ENCODE peak calls at places on chromosomes 16 and 17, in six cellular contexts. H, S, P, K, T and G are unnamed samples.

GRCh38 chr16:74226361-74226979 is 70.1 kb upstream of the PSMD7 start:
- DNase-seq in H (no peak), S (no peak), P (no peak), K (peak; percentile 49), T (no peak), G (no peak)

GRCh38 chr17:45371414-45372324 is 54.8 kb upstream of the MAP3K14 start:
- DNase-seq in H (no peak), S (peak; percentile 96), P (peak; percentile 80), K (peak; percentile 99), T (peak; percentile 71), G (peak; percentile 87)

GRCh38 chr17:31754239-31754945 is 104.7 kb downstream of the COPRS start:
- DNase-seq in H (no peak), S (peak; percentile 79), P (no peak), K (peak; percentile 30), T (no peak), G (no peak)

GRCh38 chr17:49029841-49030240 is 32.7 kb downstream of the IGF2BP1 start:
- DNase-seq in H (no peak), S (no peak), P (no peak), K (no peak), T (no peak), G (no peak)

GRCh38 chr17:3986939-3987335 is 22.7 kb upstream of the ATP2A3 start:
- DNase-seq in H (no peak), S (no peak), P (no peak), K (no peak), T (no peak), G (no peak)

GRCh38 chr17:29588017-29588557 is 1.4 kb downstream of the GIT1 start:
- DNase-seq in H (no peak), S (no peak), P (no peak), K (no peak), T (no peak), G (no peak)

GRCh38 chr17:80596760-80597608 is 52.3 kb downstream of the RPTOR start:
- DNase-seq in H (no peak), S (peak; percentile 53), P (no peak), K (no peak), T (no peak), G (no peak)

GRCh38 chr16:77780378-77780837 is 8.0 kb upstream of the VAT1L start:
- DNase-seq in H (no peak), S (peak; percentile 77), P (no peak), K (peak; percentile 95), T (no peak), G (no peak)

GRCh38 chr16:61684566-61684965 is 351.7 kb downstream of the CDH8 start:
- DNase-seq in H (no peak), S (no peak), P (no peak), K (no peak), T (no peak), G (no peak)

GRCh38 chr17:12789075-12789975 is at the start of gene ARHGAP44:
- DNase-seq in H (no peak), S (peak; percentile 28), P (peak; percentile 70), K (peak; percentile 52), T (peak; percentile 78), G (peak; percentile 89)

GRCh38 chr17:66915204-66915611 is 49.3 kb upstream of the CACNG4 start:
- DNase-seq in H (no peak), S (peak; percentile 64), P (peak; percentile 35), K (peak; percentile 44), T (peak; percentile 58), G (no peak)

GRCh38 chr16:2226245-2226793 is 2.9 kb downstream of the E4F1 start:
- DNase-seq in H (no peak), S (no peak), P (no peak), K (no peak), T (no peak), G (no peak)

GRCh38 chr16:63289834-63290460 is 1253.7 kb upstream of the CDH8 start:
- DNase-seq in H (no peak), S (no peak), P (peak; percentile 55), K (peak; percentile 1), T (peak; percentile 38), G (peak; percentile 13)

GRCh38 chr17:12830692-12831363 is 41.5 kb downstream of the ARHGAP44 start:
- DNase-seq in H (no peak), S (no peak), P (no peak), K (no peak), T (peak; percentile 41), G (no peak)

GRCh38 chr16:68344252-68344651 is 33.4 kb downstream of the PRMT7 start:
- DNase-seq in H (no peak), S (no peak), P (no peak), K (no peak), T (no peak), G (no peak)

GRCh38 chr16:30004424-30004776 is 6.4 kb downstream of the DOC2A start:
- DNase-seq in H (no peak), S (no peak), P (no peak), K (no peak), T (no peak), G (peak; percentile 45)

GRCh38 chr16:84266451-84266850 is 26.6 kb upstream of the KCNG4 start:
- DNase-seq in H (peak; percentile 21), S (peak; percentile 44), P (no peak), K (peak; percentile 34), T (peak; percentile 53), G (peak; percentile 68)

GRCh38 chr16:5025171-5025632 is 8.5 kb downstream of the NAGPA start:
- DNase-seq in H (no peak), S (no peak), P (peak; percentile 35), K (no peak), T (peak; percentile 42), G (no peak)

GRCh38 chr17:49290690-49291326 is 60.2 kb upstream of the PHOSPHO1 start:
- DNase-seq in H (no peak), S (no peak), P (no peak), K (peak; percentile 24), T (peak; percentile 34), G (no peak)

GRCh38 chr17:82316651-82317393 is 586 bp downstream of the CD7 start:
- DNase-seq in H (no peak), S (no peak), P (no peak), K (no peak), T (no peak), G (peak; percentile 44)

GRCh38 chr17:57927048-57927723 is 28.0 kb downstream of the CUEDC1 start:
- DNase-seq in H (no peak), S (peak; percentile 59), P (no peak), K (no peak), T (peak; percentile 73), G (peak; percentile 72)

GRCh38 chr17:56887552-56888467 is 26.0 kb downstream of the TRIM25 start:
- DNase-seq in H (no peak), S (peak; percentile 81), P (no peak), K (no peak), T (no peak), G (no peak)

GRCh38 chr16:15440852-15441251 is 6.5 kb downstream of the BMERB1 start:
- DNase-seq in H (no peak), S (peak; percentile 54), P (no peak), K (peak; percentile 74), T (no peak), G (no peak)

GRCh38 chr16:77677129-77677528 is 45.2 kb upstream of the NUDT7 start:
- DNase-seq in H (no peak), S (peak; percentile 11), P (no peak), K (no peak), T (no peak), G (no peak)

GRCh38 chr17:12789976-12790805 is 893 bp downstream of the ARHGAP44 start:
- DNase-seq in H (no peak), S (no peak), P (peak; percentile 29), K (no peak), T (peak; percentile 45), G (no peak)

GRCh38 chr17:1252203-1252608 is 18.0 kb upstream of the BHLHA9 start:
- DNase-seq in H (no peak), S (no peak), P (no peak), K (no peak), T (peak; percentile 36), G (peak; percentile 61)

GRCh38 chr16:12901204-12901596 is 198 bp upstream of the SHISA9 start:
- DNase-seq in H (no peak), S (peak; percentile 62), P (peak; percentile 15), K (no peak), T (no peak), G (no peak)

GRCh38 chr17:77884019-77884418 is 74.5 kb upstream of the TNRC6C start:
- DNase-seq in H (no peak), S (no peak), P (no peak), K (no peak), T (no peak), G (peak; percentile 78)
- H3K4me1 ChIP-seq in H (peaks cover 21% of the 10 kb centered on the region), S (peaks cover 28% of the 10 kb centered on the region), P (peaks cover 20% of the 10 kb centered on the region), K (peaks cover 29% of the 10 kb centered on the region), T (no peaks in the 10 kb centered on the region), G (peaks cover 21% of the 10 kb centered on the region)

DNA sequence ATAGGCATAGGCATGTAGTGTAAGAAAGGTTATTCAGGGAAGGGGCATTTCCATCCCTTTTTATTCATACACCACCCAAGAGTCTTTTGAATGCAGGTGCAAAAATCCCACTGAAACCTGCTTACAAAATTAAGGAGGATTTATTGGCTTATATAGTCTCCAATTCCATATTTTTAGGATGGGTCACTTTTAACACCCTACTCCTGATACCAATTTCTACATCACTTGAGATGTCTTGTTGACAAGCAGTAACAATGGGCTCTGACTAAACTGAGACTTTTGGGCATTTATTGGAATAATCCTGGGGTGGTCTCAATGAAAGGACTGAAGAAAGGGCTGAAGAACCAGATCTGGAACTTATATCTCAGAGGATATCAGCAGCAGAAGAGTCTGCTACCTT is 18.9 kb upstream of the NKD1 start:
- DNase-seq in H (no peak), S (no peak), P (no peak), K (no peak), T (no peak), G (no peak)
- H3K27ac ChIP-seq in H (no peak overlapping the region), S (no peak overlapping the region), P (no peak overlapping the region), K (no peak overlapping the region), T (no peak overlapping the region), G (no peak overlapping the region)

GRCh38 chr16:66264311-66265105 is 102.0 kb upstream of the CDH5 start:
- DNase-seq in H (no peak), S (no peak), P (no peak), K (no peak), T (no peak), G (no peak)

GRCh38 chr16:66265106-66265415 is 101.4 kb upstream of the CDH5 start:
- DNase-seq in H (no peak), S (no peak), P (no peak), K (no peak), T (no peak), G (no peak)

GRCh38 chr16:66263973-66264310 is 102.5 kb upstream of the CDH5 start:
- DNase-seq in H (no peak), S (no peak), P (no peak), K (no peak), T (no peak), G (no peak)

GRCh38 chr16:66266436-66267286 is 99.8 kb upstream of the CDH5 start:
- DNase-seq in H (no peak), S (no peak), P (no peak), K (peak; percentile 93), T (no peak), G (peak; percentile 53)

GRCh38 chr16:66265556-66266133 is 100.8 kb upstream of the CDH5 start:
- DNase-seq in H (no peak), S (no peak), P (no peak), K (no peak), T (no peak), G (no peak)
- H3K4me1 ChIP-seq in H (no peaks in the 10 kb centered on the region), S (peaks cover 6% of the 10 kb centered on the region), P (peaks cover 6% of the 10 kb centered on the region), K (peaks cover 83% of the 10 kb centered on the region), T (peaks cover 6% of the 10 kb centered on the region), G (no peaks in the 10 kb centered on the region)

DNA sequence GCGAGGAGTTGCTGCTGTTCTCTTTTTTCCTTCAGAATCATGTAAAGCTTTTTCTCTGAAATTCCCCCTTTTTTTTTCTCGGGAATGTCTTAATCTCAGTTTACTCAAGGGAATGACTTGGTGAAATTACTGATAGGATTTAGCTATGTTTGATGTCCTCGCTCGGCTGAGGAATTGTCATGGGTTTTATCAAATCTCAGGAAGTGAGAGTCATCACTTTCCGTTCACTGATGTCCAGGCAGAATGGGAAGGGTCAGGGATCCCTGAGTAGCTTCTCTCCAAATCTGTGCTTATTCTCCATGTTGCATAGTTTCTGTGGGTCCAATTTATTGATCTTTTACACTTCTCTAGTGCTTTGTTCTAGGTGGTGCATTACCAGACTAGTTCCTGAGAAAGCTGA is 6.3 kb downstream of the IGSF6 start:
- DNase-seq in H (no peak), S (no peak), P (no peak), K (no peak), T (no peak), G (no peak)
- H3K27ac ChIP-seq in H (peak overlapping the region; percentile 88), S (no peak overlapping the region), P (peak overlapping the region; percentile 52), K (no peak overlapping the region), T (peak overlapping the region; percentile 56), G (no peak overlapping the region)